ENCODE peak calls at places on chromosomes 3 and 15, in four cellular contexts. One of them, this sample, is unnamed.

GRCh38 chr3:186651678-186652215 is 11.5 kb downstream of the FETUB start:
- DNase-seq in pulmonary artery endothelial cell: no peak
- DNase-seq in activated CD4-positive, alpha-beta T cell treated with anti-CD3 and anti-CD28 coated beads, Interleukin-2, amount 50 U/mL, for 1 hour: no peak
- DNase-seq in iPS DF 6.9: no peak
- DNase-seq in this sample: no peak

GRCh38 chr3:37310666-37311050 is 136.3 kb upstream of the LRRFIP2 start:
- DNase-seq in iPS DF 6.9: no peak
- DNase-seq in activated CD4-positive, alpha-beta T cell treated with anti-CD3 and anti-CD28 coated beads, Interleukin-2, amount 50 U/mL, for 1 hour: no peak
- DNase-seq in pulmonary artery endothelial cell: no peak
- DNase-seq in this sample: no peak

GRCh38 chr3:196634851-196635250 is 4.6 kb upstream of the NRROS start:
- DNase-seq in iPS DF 6.9: no peak
- DNase-seq in activated CD4-positive, alpha-beta T cell treated with anti-CD3 and anti-CD28 coated beads, Interleukin-2, amount 50 U/mL, for 1 hour: no peak
- DNase-seq in pulmonary artery endothelial cell: no peak
- DNase-seq in this sample: no peak

GRCh38 chr3:188006726-188007393 is 147.1 kb upstream of the LPP start:
- DNase-seq in pulmonary artery endothelial cell: peak; percentile 76
- DNase-seq in iPS DF 6.9: no peak
- DNase-seq in activated CD4-positive, alpha-beta T cell treated with anti-CD3 and anti-CD28 coated beads, Interleukin-2, amount 50 U/mL, for 1 hour: no peak
- DNase-seq in this sample: no peak

GRCh38 chr3:106824856-106825255 is 552.4 kb upstream of the CCDC54 start:
- DNase-seq in activated CD4-positive, alpha-beta T cell treated with anti-CD3 and anti-CD28 coated beads, Interleukin-2, amount 50 U/mL, for 1 hour: no peak
- DNase-seq in iPS DF 6.9: no peak
- DNase-seq in pulmonary artery endothelial cell: no peak
- DNase-seq in this sample: no peak

GRCh38 chr3:66425566-66425965 is 75.3 kb downstream of the LRIG1 start:
- DNase-seq in pulmonary artery endothelial cell: no peak
- DNase-seq in iPS DF 6.9: no peak
- DNase-seq in activated CD4-positive, alpha-beta T cell treated with anti-CD3 and anti-CD28 coated beads, Interleukin-2, amount 50 U/mL, for 1 hour: no peak
- DNase-seq in this sample: no peak

GRCh38 chr3:73680696-73681095 is 56.0 kb upstream of the PDZRN3 start:
- DNase-seq in iPS DF 6.9: no peak
- DNase-seq in pulmonary artery endothelial cell: no peak
- DNase-seq in activated CD4-positive, alpha-beta T cell treated with anti-CD3 and anti-CD28 coated beads, Interleukin-2, amount 50 U/mL, for 1 hour: no peak
- DNase-seq in this sample: no peak

GRCh38 chr3:108178676-108179075 is 43.5 kb downstream of the IFT57 start:
- DNase-seq in pulmonary artery endothelial cell: no peak
- DNase-seq in activated CD4-positive, alpha-beta T cell treated with anti-CD3 and anti-CD28 coated beads, Interleukin-2, amount 50 U/mL, for 1 hour: no peak
- DNase-seq in iPS DF 6.9: no peak
- DNase-seq in this sample: no peak

GRCh38 chr3:4980229-4981159 is 1.3 kb downstream of the BHLHE40 start:
- DNase-seq in iPS DF 6.9: no peak
- DNase-seq in pulmonary artery endothelial cell: peak; percentile 67
- DNase-seq in activated CD4-positive, alpha-beta T cell treated with anti-CD3 and anti-CD28 coated beads, Interleukin-2, amount 50 U/mL, for 1 hour: peak; percentile 88
- DNase-seq in this sample: peak; percentile 91

GRCh38 chr3:142618917-142619401 is 22.8 kb downstream of the PLS1 start:
- DNase-seq in pulmonary artery endothelial cell: peak; percentile 33
- DNase-seq in activated CD4-positive, alpha-beta T cell treated with anti-CD3 and anti-CD28 coated beads, Interleukin-2, amount 50 U/mL, for 1 hour: no peak
- DNase-seq in iPS DF 6.9: no peak
- DNase-seq in this sample: no peak

GRCh38 chr15:90638241-90638691 is 78.9 kb upstream of the BLM start:
- DNase-seq in pulmonary artery endothelial cell: no peak
- DNase-seq in iPS DF 6.9: no peak
- DNase-seq in activated CD4-positive, alpha-beta T cell treated with anti-CD3 and anti-CD28 coated beads, Interleukin-2, amount 50 U/mL, for 1 hour: no peak
- DNase-seq in this sample: no peak

GRCh38 chr3:72448858-72449257 is 399.4 kb downstream of the SHQ1 start:
- DNase-seq in pulmonary artery endothelial cell: no peak
- DNase-seq in activated CD4-positive, alpha-beta T cell treated with anti-CD3 and anti-CD28 coated beads, Interleukin-2, amount 50 U/mL, for 1 hour: no peak
- DNase-seq in iPS DF 6.9: no peak
- DNase-seq in this sample: no peak

GRCh38 chr3:35448121-35448520 is 191.2 kb upstream of the ARPP21 start:
- DNase-seq in iPS DF 6.9: no peak
- DNase-seq in activated CD4-positive, alpha-beta T cell treated with anti-CD3 and anti-CD28 coated beads, Interleukin-2, amount 50 U/mL, for 1 hour: no peak
- DNase-seq in pulmonary artery endothelial cell: no peak
- DNase-seq in this sample: no peak